ENCODE peak calls at places on chromosomes 11 and 22, in four cellular contexts. One of them, this sample, is unnamed.

GRCh38 chr22:22427542-22428065 is 80.9 kb downstream of the ZNF280B start:
- DNase-seq in sigmoid colon: no peak
- DNase-seq in endodermal cell: no peak
- DNase-seq in K562: no peak
- DNase-seq in this sample: no peak

GRCh38 chr11:110894224-110894623 is 182.0 kb upstream of the ARHGAP20 start:
- DNase-seq in sigmoid colon: no peak
- DNase-seq in endodermal cell: no peak
- DNase-seq in K562: no peak
- DNase-seq in this sample: no peak

GRCh38 chr11:134466035-134466908 is 54.2 kb upstream of the B3GAT1 start:
- DNase-seq in sigmoid colon: peak; percentile 27
- DNase-seq in endodermal cell: peak; percentile 85
- DNase-seq in K562: no peak
- DNase-seq in this sample: no peak

GRCh38 chr11:39367526-39367925 is 2091.9 kb downstream of the LRRC4C start:
- DNase-seq in sigmoid colon: no peak
- DNase-seq in endodermal cell: no peak
- DNase-seq in K562: no peak
- DNase-seq in this sample: no peak

GRCh38 chr11:102592634-102593581 is 32.2 kb downstream of the MMP20 start:
- DNase-seq in sigmoid colon: no peak
- DNase-seq in endodermal cell: no peak
- DNase-seq in K562: peak; percentile 22
- DNase-seq in this sample: peak; percentile 37

GRCh38 chr11:14672635-14673034 is 29.0 kb downstream of the PDE3B start:
- DNase-seq in sigmoid colon: no peak
- DNase-seq in endodermal cell: no peak
- DNase-seq in K562: no peak
- DNase-seq in this sample: no peak

GRCh38 chr11:123073343-123074057 is 11.6 kb upstream of the HSPA8 start:
- DNase-seq in sigmoid colon: no peak
- DNase-seq in endodermal cell: no peak
- DNase-seq in K562: peak; percentile 26
- DNase-seq in this sample: no peak

GRCh38 chr11:911031-911889 is 650 bp upstream of the CHID1 start:
- DNase-seq in sigmoid colon: no peak
- DNase-seq in endodermal cell: peak; percentile 50
- DNase-seq in K562: peak; percentile 55
- DNase-seq in this sample: peak; percentile 58

GRCh38 chr11:122756417-122756816 is 81.9 kb upstream of the CRTAM start:
- DNase-seq in sigmoid colon: peak; percentile 69
- DNase-seq in endodermal cell: no peak
- DNase-seq in K562: no peak
- DNase-seq in this sample: no peak

GRCh38 chr22:48264586-48264985 is 1502.1 kb downstream of the TBC1D22A start:
- DNase-seq in sigmoid colon: no peak
- DNase-seq in endodermal cell: no peak
- DNase-seq in K562: no peak
- DNase-seq in this sample: no peak

GRCh38 chr11:104645276-104646018 is 252.8 kb downstream of the CASP12 start:
- DNase-seq in sigmoid colon: no peak
- DNase-seq in endodermal cell: no peak
- DNase-seq in K562: no peak
- DNase-seq in this sample: no peak

GRCh38 chr22:42682113-42682851 is 33.1 kb upstream of the CYB5R3 start:
- DNase-seq in sigmoid colon: no peak
- DNase-seq in endodermal cell: no peak
- DNase-seq in K562: no peak
- DNase-seq in this sample: no peak

GRCh38 chr11:57325735-57326048 is 940 bp upstream of the TNKS1BP1 start:
- DNase-seq in sigmoid colon: peak; percentile 83
- DNase-seq in endodermal cell: no peak
- DNase-seq in K562: no peak
- DNase-seq in this sample: no peak

GRCh38 chr11:130451261-130452019 is 3.0 kb downstream of the ADAMTS15 start:
- DNase-seq in sigmoid colon: no peak
- DNase-seq in endodermal cell: no peak
- DNase-seq in K562: no peak
- DNase-seq in this sample: no peak

GRCh38 chr11:109033627-109034340 is 368.9 kb downstream of the DDX10 start:
- DNase-seq in sigmoid colon: no peak
- DNase-seq in endodermal cell: no peak
- DNase-seq in K562: no peak
- DNase-seq in this sample: peak; percentile 96

GRCh38 chr11:94224078-94224477 is 80.3 kb upstream of the IZUMO1R start:
- DNase-seq in sigmoid colon: no peak
- DNase-seq in endodermal cell: no peak
- DNase-seq in K562: no peak
- DNase-seq in this sample: no peak

GRCh38 chr11:36156486-36157150 is 132.6 kb downstream of the COMMD9 start:
- DNase-seq in sigmoid colon: no peak
- DNase-seq in endodermal cell: no peak
- DNase-seq in K562: no peak
- DNase-seq in this sample: no peak

GRCh38 chr11:1889941-1890855 is 1.5 kb downstream of the PRR33 start:
- DNase-seq in sigmoid colon: no peak
- DNase-seq in endodermal cell: no peak
- DNase-seq in K562: no peak
- DNase-seq in this sample: no peak

GRCh38 chr11:16789560-16790483 is 51.4 kb downstream of the C11orf58 start:
- DNase-seq in sigmoid colon: no peak
- DNase-seq in endodermal cell: no peak
- DNase-seq in K562: no peak
- DNase-seq in this sample: no peak

GRCh38 chr11:116167706-116168458 is 604.9 kb downstream of the BUD13 start:
- DNase-seq in sigmoid colon: no peak
- DNase-seq in endodermal cell: peak; percentile 44
- DNase-seq in K562: no peak
- DNase-seq in this sample: no peak

GRCh38 chr22:17921871-17922821 is 102.2 kb downstream of the MICAL3 start:
- DNase-seq in sigmoid colon: no peak
- DNase-seq in endodermal cell: peak; percentile 94
- DNase-seq in K562: peak; percentile 99
- DNase-seq in this sample: no peak

GRCh38 chr22:26276530-26277200 is 107.4 kb downstream of the SEZ6L start:
- DNase-seq in sigmoid colon: no peak
- DNase-seq in endodermal cell: peak; percentile 74
- DNase-seq in K562: no peak
- DNase-seq in this sample: no peak

GRCh38 chr11:47714554-47715081 is 551 bp downstream of the AGBL2 start:
- DNase-seq in sigmoid colon: peak; percentile 66
- DNase-seq in endodermal cell: peak; percentile 59
- DNase-seq in K562: no peak
- DNase-seq in this sample: peak; percentile 4

GRCh38 chr11:36041988-36042606 is 98.2 kb downstream of the LDLRAD3 start:
- DNase-seq in sigmoid colon: no peak
- DNase-seq in endodermal cell: no peak
- DNase-seq in K562: peak; percentile 15
- DNase-seq in this sample: no peak

GRCh38 chr11:123318623-123319022 is 111.4 kb upstream of the GRAMD1B start:
- DNase-seq in sigmoid colon: no peak
- DNase-seq in endodermal cell: no peak
- DNase-seq in K562: no peak
- DNase-seq in this sample: no peak

GRCh38 chr11:120513436-120514315 is 2.1 kb downstream of the GRIK4 start:
- DNase-seq in sigmoid colon: no peak
- DNase-seq in endodermal cell: no peak
- DNase-seq in K562: no peak
- DNase-seq in this sample: no peak

GRCh38 chr11:5938603-5938965 is 3.5 kb upstream of the OR56A3 start:
- DNase-seq in sigmoid colon: no peak
- DNase-seq in endodermal cell: no peak
- DNase-seq in K562: no peak
- DNase-seq in this sample: no peak

GRCh38 chr22:26568207-26568706 is 21.7 kb downstream of the TPST2 start:
- DNase-seq in sigmoid colon: no peak
- DNase-seq in endodermal cell: peak; percentile 84
- DNase-seq in K562: no peak
- DNase-seq in this sample: no peak

GRCh38 chr11:19508166-19508565 is 204.5 kb upstream of the NAV2 start:
- DNase-seq in sigmoid colon: no peak
- DNase-seq in endodermal cell: no peak
- DNase-seq in K562: peak; percentile 24
- DNase-seq in this sample: no peak

GRCh38 chr11:72483412-72484186 is 49.3 kb upstream of the CLPB start:
- DNase-seq in sigmoid colon: no peak
- DNase-seq in endodermal cell: no peak
- DNase-seq in K562: no peak
- DNase-seq in this sample: no peak

GRCh38 chr11:84398017-84398626 is 1112.0 kb upstream of the CCDC90B start:
- DNase-seq in sigmoid colon: no peak
- DNase-seq in endodermal cell: peak; percentile 62
- DNase-seq in K562: no peak
- DNase-seq in this sample: peak; percentile 51

GRCh38 chr11:70415176-70415575 is 16.8 kb downstream of the CTTN start:
- DNase-seq in sigmoid colon: no peak
- DNase-seq in endodermal cell: no peak
- DNase-seq in K562: no peak
- DNase-seq in this sample: no peak
- TF ChIP-seq CTCF in sigmoid colon: no peak
- TF ChIP-seq CTCF in endodermal cell: peak; percentile 59
- TF ChIP-seq CTCF in K562: no peak
- TF ChIP-seq CTCF in this sample: peak; percentile 33

GRCh38 chr11:12124306-12124705 is 13.9 kb downstream of the MICAL2 start:
- DNase-seq in sigmoid colon: no peak
- DNase-seq in endodermal cell: no peak
- DNase-seq in K562: no peak
- DNase-seq in this sample: no peak
- H3K27ac ChIP-seq in sigmoid colon: no peak overlapping the region
- H3K27ac ChIP-seq in endodermal cell: no peak overlapping the region
- H3K27ac ChIP-seq in K562: peak overlapping the region; percentile 57
- H3K27ac ChIP-seq in this sample: no peak overlapping the region

DNA sequence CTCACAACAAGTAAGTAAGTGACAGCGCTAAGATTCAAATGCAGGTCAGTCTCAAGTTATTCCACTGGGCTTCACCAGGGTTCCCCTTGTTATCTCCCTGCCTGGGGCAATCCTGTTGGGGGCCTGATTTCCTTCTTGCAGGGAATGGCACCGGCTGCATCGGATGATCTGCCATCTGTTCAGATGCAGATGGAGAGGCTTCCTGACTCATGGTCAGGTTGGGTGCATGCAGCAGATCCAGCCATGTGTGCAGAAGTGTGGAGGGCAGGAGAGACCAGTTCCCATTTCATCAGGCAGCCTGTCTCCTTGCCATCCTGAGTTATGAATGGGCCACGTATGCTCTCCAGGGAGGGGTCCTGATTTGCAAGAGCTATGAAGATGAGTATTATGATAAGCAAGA is 161.2 kb upstream of the PLET1 start:
- DNase-seq in sigmoid colon: no peak
- DNase-seq in endodermal cell: no peak
- DNase-seq in K562: no peak
- DNase-seq in this sample: no peak
- TF ChIP-seq CTCF in sigmoid colon: no peak
- TF ChIP-seq CTCF in endodermal cell: no peak
- TF ChIP-seq CTCF in K562: no peak
- TF ChIP-seq CTCF in this sample: no peak

GRCh38 chr22:46537946-46538815 is 761 bp upstream of the CELSR1 start:
- DNase-seq in sigmoid colon: no peak
- DNase-seq in endodermal cell: peak; percentile 80
- DNase-seq in K562: no peak
- DNase-seq in this sample: peak; percentile 72
- H3K27ac ChIP-seq in sigmoid colon: no peak overlapping the region
- H3K27ac ChIP-seq in endodermal cell: no peak overlapping the region
- H3K27ac ChIP-seq in K562: no peak overlapping the region
- H3K27ac ChIP-seq in this sample: no peak overlapping the region

GRCh38 chr22:39300198-39300830 is 19.1 kb downstream of the RPL3 start:
- DNase-seq in sigmoid colon: no peak
- DNase-seq in endodermal cell: peak; percentile 80
- DNase-seq in K562: no peak
- DNase-seq in this sample: no peak
- TF ChIP-seq CTCF in sigmoid colon: no peak
- TF ChIP-seq CTCF in endodermal cell: peak; percentile 39
- TF ChIP-seq CTCF in K562: no peak
- TF ChIP-seq CTCF in this sample: no peak

GRCh38 chr11:76783901-76784813 is 1.0 kb downstream of the TSKU start:
- DNase-seq in sigmoid colon: peak; percentile 81
- DNase-seq in endodermal cell: peak; percentile 96
- DNase-seq in K562: peak; percentile 81
- DNase-seq in this sample: peak; percentile 71
- H3K27ac ChIP-seq in sigmoid colon: peak overlapping the region; percentile 83
- H3K27ac ChIP-seq in endodermal cell: peak overlapping the region; percentile 97
- H3K27ac ChIP-seq in K562: peak overlapping the region; percentile 89
- H3K27ac ChIP-seq in this sample: peak overlapping the region; percentile 80